ENCODE peak calls at places on chromosome 20, in five cellular contexts. Z is HCT116, C is Panc1, Y is K562, I is SK-N-SH. V is an unnamed sample.

GRCh38 chr20:53779822-53780221 is 186.2 kb upstream of the ZNF217 start:
- DNase-seq in Z (no peak), C (no peak), I (no peak), Y (no peak), V (no peak)

GRCh38 chr20:57047281-57048026 is 219.0 kb downstream of the BMP7 start:
- DNase-seq in C (no peak), Z (no peak), I (no peak), Y (peak), V (no peak)

GRCh38 chr20:35883778-35884540 is 70.3 kb downstream of the SCAND1 start:
- DNase-seq in Z (peak), I (peak), Y (peak), C (peak), V (no peak)

GRCh38 chr20:17663040-17663399 is 19.0 kb downstream of the RRBP1 start:
- DNase-seq in Z (no peak), Y (no peak), I (no peak), C (no peak), V (no peak)

GRCh38 chr20:57455386-57455785 is 64.2 kb downstream of the RBM38 start:
- DNase-seq in Y (no peak), Z (no peak), C (no peak), I (no peak), V (no peak)

GRCh38 chr20:9331707-9332435 is 182.5 kb upstream of the LAMP5 start:
- DNase-seq in I (no peak), Y (no peak), Z (no peak), C (no peak), V (no peak)

GRCh38 chr20:63178445-63178818 is 37.5 kb downstream of the YTHDF1 start:
- DNase-seq in Z (no peak), Y (no peak), I (peak), C (no peak), V (no peak)

GRCh38 chr20:51529027-51529749 is 13.3 kb downstream of the NFATC2 start:
- DNase-seq in Y (peak), I (no peak), Z (no peak), C (no peak), V (no peak)

GRCh38 chr20:51388227-51388626 is 154.3 kb downstream of the NFATC2 start:
- DNase-seq in Z (no peak), I (no peak), C (no peak), Y (no peak), V (no peak)

GRCh38 chr20:63946986-63947637 is 9.1 kb downstream of the UCKL1 start:
- DNase-seq in Z (no peak), C (no peak), Y (no peak), I (no peak), V (no peak)

GRCh38 chr20:59823860-59824259 is 109.6 kb downstream of the SYCP2 start:
- DNase-seq in I (peak), Y (no peak), C (no peak), Z (no peak), V (no peak)

GRCh38 chr20:51750037-51750769 is 18.0 kb downstream of the ATP9A start:
- DNase-seq in I (peak), C (peak), Y (no peak), Z (peak), V (no peak)

GRCh38 chr20:48695255-48695654 is 132.5 kb downstream of the PREX1 start:
- DNase-seq in Y (no peak), I (peak), C (no peak), Z (no peak), V (no peak)
- TF ChIP-seq SIN3A in Y (no peak), I (no peak), C (no peak), Z (no peak), V (no peak)

DNA sequence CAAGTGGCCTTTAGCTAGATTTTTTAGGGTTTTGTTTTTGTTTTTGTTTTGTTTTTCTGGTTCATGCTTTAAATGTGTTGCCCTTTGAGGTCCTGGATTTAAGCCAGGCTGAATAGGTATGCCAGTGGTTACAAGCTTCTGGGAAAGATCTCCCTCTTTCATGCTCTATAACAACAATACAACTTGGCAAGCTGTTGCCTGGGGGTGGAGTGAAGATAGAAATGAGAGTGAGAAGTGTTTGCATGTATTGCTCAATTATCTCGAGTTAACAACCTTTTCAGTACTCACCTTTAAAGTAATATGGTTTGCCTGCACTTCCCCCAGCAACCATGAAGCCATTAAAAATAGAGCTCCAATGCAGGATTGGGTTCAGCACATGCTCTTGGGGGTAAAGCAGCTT is 19.2 kb upstream of the HAO1 start:
- DNase-seq in I (no peak), Y (no peak), Z (no peak), C (no peak), V (no peak)
- TF ChIP-seq SIN3A in I (no peak), Y (no peak), Z (no peak), C (no peak), V (no peak)

DNA sequence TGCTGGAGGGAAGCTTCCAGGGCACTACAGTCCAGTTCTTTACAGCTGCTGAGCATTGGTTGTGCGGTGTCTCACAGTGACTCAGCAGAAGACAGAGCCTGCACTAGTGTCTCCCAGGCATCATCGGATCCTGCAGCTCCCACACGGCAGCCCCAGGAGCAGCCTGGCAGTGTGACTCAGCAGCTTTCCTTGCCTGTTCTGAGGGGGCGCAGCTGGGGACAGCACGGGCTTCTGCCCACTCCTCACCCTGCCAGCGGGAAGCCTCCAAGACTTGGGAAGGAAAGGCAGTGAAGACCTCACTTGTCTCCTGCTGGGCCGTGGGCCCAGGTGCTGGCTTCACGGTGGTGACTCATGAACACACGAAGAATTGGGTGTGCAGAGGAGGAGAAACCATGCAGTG is 165.4 kb downstream of the SYNDIG1 start:
- DNase-seq in I (no peak), Z (peak), Y (peak), C (no peak), V (no peak)
- TF ChIP-seq SIN3A in I (no peak), Z (no peak), Y (no peak), C (no peak), V (no peak)

DNA sequence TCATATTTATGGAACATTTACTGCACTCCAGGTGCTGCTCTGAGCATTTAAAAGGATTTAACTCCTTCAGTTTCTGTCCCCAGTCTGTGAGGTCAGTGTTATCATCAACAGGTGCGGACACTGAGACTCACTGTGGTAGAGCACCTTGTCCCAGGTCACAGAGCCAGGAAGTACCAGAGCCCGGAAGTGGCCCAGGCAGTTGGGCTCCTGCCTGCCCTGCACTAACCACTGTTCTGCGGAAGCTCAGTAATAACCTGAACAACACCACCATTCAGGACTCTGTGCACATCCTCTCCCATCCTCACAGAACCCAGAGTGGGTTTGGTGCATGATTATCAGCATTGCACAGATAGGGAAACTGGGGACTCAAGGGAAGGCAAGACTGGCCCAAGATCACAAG is 16.8 kb upstream of the SIRPG start:
- DNase-seq in C (no peak), Y (no peak), Z (no peak), I (no peak), V (no peak)
- TF ChIP-seq SIN3A in C (no peak), Y (no peak), Z (no peak), I (no peak), V (no peak)

GRCh38 chr20:44541957-44542356 is 20.1 kb upstream of the SERINC3 start:
- DNase-seq in C (no peak), Y (no peak), Z (no peak), I (no peak), V (no peak)
- TF ChIP-seq SIN3A in C (no peak), Y (no peak), Z (no peak), I (no peak), V (no peak)

DNA sequence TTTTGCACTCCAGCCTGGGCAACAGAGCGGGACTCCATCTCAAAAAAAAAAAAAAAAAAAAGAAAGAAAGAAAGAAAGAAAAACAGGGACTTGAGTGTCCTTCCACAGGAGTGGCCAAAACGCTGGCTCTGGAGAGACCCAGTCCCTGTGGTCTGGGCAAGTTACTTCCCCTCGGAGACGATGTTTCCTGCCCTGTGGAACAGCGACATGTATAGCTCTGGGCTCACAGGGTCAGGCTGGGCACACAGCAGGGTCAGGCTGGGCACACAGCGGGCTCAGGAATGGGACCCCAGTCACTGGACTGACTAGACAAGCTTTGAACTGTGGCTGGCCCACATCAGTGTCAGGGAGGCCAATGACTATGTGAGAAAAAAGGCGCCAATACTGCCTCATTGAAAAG is 110.7 kb downstream of the ASXL1 start:
- DNase-seq in Y (no peak), I (no peak), Z (no peak), C (no peak), V (no peak)
- TF ChIP-seq SIN3A in Y (no peak), I (no peak), Z (no peak), C (no peak), V (no peak)

DNA sequence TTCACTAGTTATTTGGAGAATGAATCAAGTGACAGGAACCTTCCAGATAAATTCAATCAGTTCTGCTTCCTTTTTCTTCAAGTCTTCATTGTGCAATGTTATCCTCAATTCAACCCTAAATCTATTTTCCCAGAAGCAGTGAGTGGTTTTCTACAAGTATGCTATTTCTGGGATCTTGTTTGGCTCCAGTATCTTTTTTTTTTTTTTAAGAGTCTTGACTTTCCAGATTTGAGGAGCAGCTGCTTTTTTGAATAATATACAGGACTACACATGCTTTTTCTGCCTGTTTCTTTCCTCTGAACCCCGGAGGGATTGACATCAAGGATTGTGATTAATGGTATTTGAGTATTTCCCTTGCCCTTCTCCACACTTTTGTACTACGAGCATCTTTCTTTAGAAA is 339.2 kb upstream of the JAG1 start:
- DNase-seq in C (no peak), Z (no peak), I (no peak), Y (no peak), V (no peak)
- TF ChIP-seq SIN3A in C (no peak), Z (no peak), I (no peak), Y (no peak), V (no peak)

DNA sequence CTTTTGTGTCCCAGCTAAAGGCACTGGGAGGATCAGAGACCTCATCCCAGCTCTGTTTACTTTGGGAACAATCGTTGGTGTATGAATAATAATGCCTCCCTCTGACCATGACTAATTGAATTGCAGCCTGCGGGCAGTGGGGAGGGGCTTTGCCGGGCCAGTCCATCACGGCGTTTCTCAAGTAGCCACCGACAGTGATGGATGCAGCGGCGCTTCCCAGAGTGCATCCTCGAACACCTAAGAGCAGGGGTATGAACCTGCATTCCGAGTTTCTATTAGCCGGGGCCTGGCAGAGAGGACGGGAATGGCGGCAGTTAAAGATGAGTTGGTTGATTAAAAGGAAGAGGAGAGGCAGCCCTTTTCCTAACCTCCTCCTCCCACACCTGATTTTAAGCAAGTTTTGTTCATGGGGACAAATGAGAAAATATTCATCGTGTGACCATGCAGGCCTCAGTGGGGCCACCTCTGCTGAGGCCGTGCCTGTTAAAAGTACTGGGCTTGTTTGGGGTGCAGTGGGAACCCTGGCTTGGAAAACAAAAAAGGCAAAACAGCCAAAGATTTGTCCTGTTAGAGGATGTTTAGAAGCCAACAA is 154.1 kb downstream of the FOXA2 start:
- DNase-seq in C (peak), Y (peak), I (no peak), Z (no peak), V (no peak)
- TF ChIP-seq SIN3A in C (no peak), Y (no peak), I (no peak), Z (no peak), V (no peak)